ENCODE peak calls at places on chromosome 13, in seven cellular contexts. B is HepG2, R is SK-N-SH, S is HCT116, W is H1, V is GM12878, X is K562. L is an unnamed sample. For H3K4me1, the result is how much of the 10 kb centered on the place peaks cover.

GRCh38 chr13:29522044-29522685 is 73.3 kb downstream of the SLC7A1 start:
- DNase-seq in B (no peak), R (no peak), S (no peak), W (no peak), V (no peak), X (no peak), L (no peak)

GRCh38 chr13:37995052-37995451 is 125.5 kb upstream of the TRPC4 start:
- DNase-seq in B (no peak), R (no peak), S (no peak), W (no peak), V (no peak), X (no peak), L (no peak)

GRCh38 chr13:106520205-106521004 is 15.1 kb downstream of the EFNB2 start:
- DNase-seq in B (no peak), R (no peak), S (no peak), W (no peak), V (no peak), X (no peak), L (no peak)

GRCh38 chr13:71618154-71618553 is 248.8 kb downstream of the DACH1 start:
- DNase-seq in B (no peak), R (no peak), S (no peak), W (no peak), V (no peak), X (no peak), L (no peak)

GRCh38 chr13:34466301-34466700 is 475.8 kb upstream of the NBEA start:
- DNase-seq in B (no peak), R (no peak), S (no peak), W (no peak), V (no peak), X (no peak), L (no peak)

GRCh38 chr13:45119469-45119989 is 781 bp upstream of the GTF2F2 start:
- DNase-seq in B (no peak), R (peak), S (no peak), W (no peak), V (peak), X (peak), L (no peak)

GRCh38 chr13:25945596-25945995 is 106.2 kb downstream of the SHISA2 start:
- DNase-seq in B (no peak), R (peak), S (no peak), W (no peak), V (no peak), X (no peak), L (no peak)

GRCh38 chr13:39407138-39407537 is 195.9 kb downstream of the LHFPL6 start:
- DNase-seq in B (no peak), R (no peak), S (no peak), W (no peak), V (no peak), X (no peak), L (no peak)

GRCh38 chr13:35309711-35310110 is 166.8 kb downstream of the MAB21L1 start:
- DNase-seq in B (no peak), R (no peak), S (no peak), W (no peak), V (no peak), X (no peak), L (no peak)

GRCh38 chr13:23618341-23618740 is 48.1 kb downstream of the TNFRSF19 start:
- DNase-seq in B (no peak), R (no peak), S (no peak), W (no peak), V (no peak), X (no peak), L (no peak)

GRCh38 chr13:76754414-76754813 is 131.8 kb downstream of the KCTD12 start:
- DNase-seq in B (no peak), R (no peak), S (no peak), W (no peak), V (no peak), X (no peak), L (no peak)

GRCh38 chr13:113977976-113978375 is 4.1 kb upstream of the C13orf46 start:
- DNase-seq in B (no peak), R (no peak), S (no peak), W (no peak), V (no peak), X (no peak), L (no peak)

GRCh38 chr13:113976711-113977684 is 3.1 kb upstream of the C13orf46 start:
- DNase-seq in B (no peak), R (no peak), S (no peak), W (no peak), V (no peak), X (no peak), L (no peak)

GRCh38 chr13:113980489-113981064 is 6.7 kb upstream of the C13orf46 start:
- DNase-seq in B (no peak), R (no peak), S (no peak), W (no peak), V (no peak), X (no peak), L (no peak)

GRCh38 chr13:113979791-113980471 is 6.1 kb upstream of the C13orf46 start:
- DNase-seq in B (no peak), R (no peak), S (no peak), W (no peak), V (no peak), X (no peak), L (no peak)

GRCh38 chr13:113978741-113979481 is 5.0 kb upstream of the C13orf46 start:
- DNase-seq in B (no peak), R (no peak), S (no peak), W (no peak), V (no peak), X (no peak), L (no peak)
- TF ChIP-seq SIN3A in B (no peak), R (no peak), S (no peak), W (no peak), V (no peak), X (no peak), L (no peak)

GRCh38 chr13:99290890-99291289 is 16.3 kb downstream of the GPR183 start:
- DNase-seq in B (no peak), R (no peak), S (no peak), W (no peak), V (no peak), X (no peak), L (no peak)
- H3K4me1 ChIP-seq in B (under half), R (under half), S (under half), W (under half), V (under half), X (under half), L (under half)

DNA sequence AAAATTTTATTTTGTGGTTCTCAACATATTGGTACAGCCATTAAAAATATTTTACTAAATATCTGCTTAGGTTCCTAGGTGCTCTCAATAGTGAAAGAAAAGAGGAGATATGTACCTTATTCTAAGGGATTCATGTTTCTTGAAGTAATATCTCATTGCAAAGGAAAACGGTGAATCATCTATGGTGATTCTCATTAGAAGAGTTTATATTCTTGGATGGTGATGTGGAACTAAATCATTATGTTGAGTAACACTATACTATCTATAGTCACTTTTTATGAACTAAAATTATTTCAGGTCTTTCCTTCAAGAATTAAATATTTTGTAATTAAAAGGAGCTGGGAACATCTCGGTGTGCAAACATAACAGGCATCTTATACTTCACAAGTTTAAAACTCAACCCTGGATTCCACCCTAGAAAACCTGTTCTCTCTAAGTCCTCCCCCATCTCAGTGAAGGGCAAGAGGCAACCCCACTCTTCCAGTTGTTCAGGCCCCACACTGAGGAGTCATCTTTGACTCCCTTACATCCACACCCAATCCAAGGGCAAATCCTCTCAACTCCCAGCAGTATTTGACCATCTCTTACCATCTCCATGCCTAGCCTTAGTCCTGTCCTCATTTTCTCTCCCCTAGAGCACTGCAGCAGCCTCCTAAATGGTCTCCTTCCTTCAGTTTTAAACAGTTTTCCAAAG is 140.1 kb downstream of the RGCC start:
- DNase-seq in B (no peak), R (no peak), S (no peak), W (no peak), V (no peak), X (no peak), L (no peak)
- TF ChIP-seq SIN3A in B (no peak), R (no peak), S (no peak), W (no peak), V (no peak), X (no peak), L (no peak)

GRCh38 chr13:21670883-21671792 is at the start of gene FGF9:
- DNase-seq in B (peak), R (peak), S (peak), W (peak), V (peak), X (peak), L (no peak)
- H3K4me1 ChIP-seq in B (under half), R (under half), S (under half), W (under half), V (under half), X (under half), L (under half)

GRCh38 chr13:36862002-36862706 is 43.1 kb downstream of the RFXAP start:
- DNase-seq in B (no peak), R (no peak), S (no peak), W (no peak), V (no peak), X (peak), L (no peak)
- TF ChIP-seq SIN3A in B (no peak), R (no peak), S (no peak), W (no peak), V (no peak), X (no peak), L (no peak)

DNA sequence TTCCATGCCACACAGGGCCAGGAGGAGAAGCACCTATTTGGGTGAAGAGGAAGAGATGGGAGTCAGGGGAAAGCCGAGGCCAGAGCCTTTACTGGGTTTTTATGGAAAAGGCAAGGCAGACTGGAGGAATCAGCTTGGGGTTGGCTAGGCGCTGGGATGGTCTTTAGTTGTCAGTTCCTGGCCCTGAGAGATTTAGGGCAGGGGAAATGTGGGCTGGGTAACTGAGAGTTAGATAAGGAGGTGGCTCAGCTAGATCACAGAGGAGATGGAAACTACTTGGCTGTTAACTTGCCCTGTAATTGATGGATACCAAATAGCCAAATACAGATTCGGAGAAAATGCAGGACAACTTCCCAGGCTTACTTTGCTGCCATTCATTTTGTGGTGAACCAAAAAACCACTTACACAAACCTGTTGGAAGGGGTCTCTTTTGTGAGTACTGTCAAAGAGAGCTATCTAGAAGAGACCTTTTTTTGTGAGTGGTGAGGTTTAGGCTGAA is 54.0 kb downstream of the LRCH1 start:
- DNase-seq in B (no peak), R (no peak), S (no peak), W (no peak), V (no peak), X (peak), L (no peak)
- H3K4me1 ChIP-seq in B (half or more), R (under half), S (half or more), W (under half), V (under half), X (under half), L (under half)

GRCh38 chr13:111228262-111229144 is 91.9 kb upstream of the TEX29 start:
- DNase-seq in B (no peak), R (no peak), S (no peak), W (no peak), V (no peak), X (no peak), L (no peak)
- TF ChIP-seq SIN3A in B (no peak), R (no peak), S (no peak), W (no peak), V (no peak), X (no peak), L (no peak)

GRCh38 chr13:40694426-40694825 is 28.0 kb upstream of the FOXO1 start:
- DNase-seq in B (no peak), R (no peak), S (no peak), W (no peak), V (no peak), X (no peak), L (no peak)

GRCh38 chr13:40688781-40689180 is 22.3 kb upstream of the FOXO1 start:
- DNase-seq in B (no peak), R (no peak), S (no peak), W (no peak), V (no peak), X (no peak), L (no peak)

GRCh38 chr13:40697711-40698110 is 31.3 kb upstream of the FOXO1 start:
- DNase-seq in B (no peak), R (no peak), S (no peak), W (no peak), V (no peak), X (no peak), L (no peak)

GRCh38 chr13:40692946-40693345 is 26.5 kb upstream of the FOXO1 start:
- DNase-seq in B (no peak), R (no peak), S (no peak), W (no peak), V (peak), X (no peak), L (no peak)
- H3K4me1 ChIP-seq in B (under half), R (under half), S (under half), W (under half), V (under half), X (under half), L (under half)

GRCh38 chr13:99434258-99434788 is 66.9 kb upstream of the TM9SF2 start:
- DNase-seq in B (peak), R (no peak), S (no peak), W (no peak), V (no peak), X (peak), L (no peak)
- TF ChIP-seq SIN3A in B (no peak), R (no peak), S (no peak), W (no peak), V (no peak), X (no peak), L (no peak)

GRCh38 chr13:32527151-32527550 is 11.4 kb downstream of the N4BP2L2 start:
- DNase-seq in B (no peak), R (no peak), S (no peak), W (no peak), V (no peak), X (no peak), L (no peak)
- H3K4me1 ChIP-seq in B (under half), R (under half), S (under half), W (under half), V (under half), X (under half), L (under half)